ENCODE peak calls at places on chromosome 18, in six cellular contexts. One of them, this sample, is unnamed.

GRCh38 chr18:22170421-22171262 is 1.3 kb downstream of the GATA6 start:
- DNase-seq in PC-3: peak; percentile 59
- DNase-seq in left ventricle myocardium inferior: peak; percentile 71
- DNase-seq in fibroblast of lung: peak; percentile 72
- DNase-seq in caudate nucleus: no peak
- DNase-seq in sigmoid colon: peak; percentile 77
- DNase-seq in this sample: no peak

GRCh38 chr18:39938678-39939077 is 2016.4 kb upstream of the PIK3C3 start:
- DNase-seq in sigmoid colon: no peak
- DNase-seq in left ventricle myocardium inferior: no peak
- DNase-seq in caudate nucleus: no peak
- DNase-seq in fibroblast of lung: peak; percentile 30
- DNase-seq in PC-3: no peak
- DNase-seq in this sample: no peak

GRCh38 chr18:69963196-69963595 is 15.5 kb upstream of the CD226 start:
- DNase-seq in fibroblast of lung: no peak
- DNase-seq in left ventricle myocardium inferior: no peak
- DNase-seq in sigmoid colon: no peak
- DNase-seq in PC-3: no peak
- DNase-seq in caudate nucleus: no peak
- DNase-seq in this sample: no peak

GRCh38 chr18:57397440-57397839 is 37.7 kb upstream of the ONECUT2 start:
- DNase-seq in PC-3: peak; percentile 53
- DNase-seq in left ventricle myocardium inferior: no peak
- DNase-seq in fibroblast of lung: peak; percentile 7
- DNase-seq in caudate nucleus: no peak
- DNase-seq in sigmoid colon: no peak
- DNase-seq in this sample: no peak

GRCh38 chr18:79740741-79741700 is 56.7 kb upstream of the KCNG2 start:
- DNase-seq in fibroblast of lung: no peak
- DNase-seq in left ventricle myocardium inferior: no peak
- DNase-seq in caudate nucleus: no peak
- DNase-seq in sigmoid colon: peak; percentile 53
- DNase-seq in PC-3: no peak
- DNase-seq in this sample: no peak

GRCh38 chr18:65938592-65939372 is 188.0 kb downstream of the CDH7 start:
- DNase-seq in sigmoid colon: no peak
- DNase-seq in PC-3: peak; percentile 80
- DNase-seq in caudate nucleus: no peak
- DNase-seq in fibroblast of lung: peak; percentile 31
- DNase-seq in left ventricle myocardium inferior: no peak
- DNase-seq in this sample: no peak

GRCh38 chr18:54806526-54806925 is 21.8 kb upstream of the RAB27B start:
- DNase-seq in fibroblast of lung: peak; percentile 31
- DNase-seq in caudate nucleus: no peak
- DNase-seq in left ventricle myocardium inferior: no peak
- DNase-seq in sigmoid colon: no peak
- DNase-seq in PC-3: no peak
- DNase-seq in this sample: no peak

GRCh38 chr18:79599503-79599931 is 80.1 kb upstream of the CTDP1 start:
- DNase-seq in sigmoid colon: peak; percentile 44
- DNase-seq in left ventricle myocardium inferior: peak; percentile 12
- DNase-seq in fibroblast of lung: peak; percentile 26
- DNase-seq in PC-3: peak; percentile 86
- DNase-seq in caudate nucleus: no peak
- DNase-seq in this sample: no peak

GRCh38 chr18:6921571-6921970 is 192.1 kb downstream of the ARHGAP28 start:
- DNase-seq in PC-3: no peak
- DNase-seq in sigmoid colon: no peak
- DNase-seq in fibroblast of lung: no peak
- DNase-seq in caudate nucleus: no peak
- DNase-seq in left ventricle myocardium inferior: no peak
- DNase-seq in this sample: no peak

GRCh38 chr18:54240629-54241107 is 16.2 kb upstream of the MBD2 start:
- DNase-seq in caudate nucleus: no peak
- DNase-seq in left ventricle myocardium inferior: no peak
- DNase-seq in sigmoid colon: no peak
- DNase-seq in fibroblast of lung: peak; percentile 19
- DNase-seq in PC-3: no peak
- DNase-seq in this sample: no peak

GRCh38 chr18:37675699-37676098 is 110.1 kb upstream of the CELF4 start:
- DNase-seq in caudate nucleus: no peak
- DNase-seq in left ventricle myocardium inferior: no peak
- DNase-seq in sigmoid colon: no peak
- DNase-seq in fibroblast of lung: no peak
- DNase-seq in PC-3: no peak
- DNase-seq in this sample: no peak

GRCh38 chr18:22563098-22563707 is 145.5 kb upstream of the CTAGE1 start:
- DNase-seq in sigmoid colon: no peak
- DNase-seq in caudate nucleus: no peak
- DNase-seq in fibroblast of lung: peak; percentile 94
- DNase-seq in left ventricle myocardium inferior: no peak
- DNase-seq in PC-3: peak; percentile 93
- DNase-seq in this sample: no peak

GRCh38 chr18:75247601-75248421 is 37.2 kb downstream of the TSHZ1 start:
- DNase-seq in caudate nucleus: no peak
- DNase-seq in sigmoid colon: no peak
- DNase-seq in left ventricle myocardium inferior: no peak
- DNase-seq in fibroblast of lung: peak; percentile 83
- DNase-seq in PC-3: peak; percentile 15
- DNase-seq in this sample: no peak

GRCh38 chr18:23237524-23238151 is 102.4 kb downstream of the CABLES1 start:
- DNase-seq in left ventricle myocardium inferior: peak; percentile 43
- DNase-seq in PC-3: no peak
- DNase-seq in caudate nucleus: no peak
- DNase-seq in fibroblast of lung: peak; percentile 41
- DNase-seq in sigmoid colon: peak; percentile 85
- DNase-seq in this sample: peak; percentile 38

GRCh38 chr18:63878982-63879381 is 8.5 kb upstream of the SERPINB2 start:
- DNase-seq in fibroblast of lung: no peak
- DNase-seq in PC-3: no peak
- DNase-seq in caudate nucleus: no peak
- DNase-seq in left ventricle myocardium inferior: no peak
- DNase-seq in sigmoid colon: no peak
- DNase-seq in this sample: no peak

GRCh38 chr18:9851511-9851910 is 34.3 kb upstream of the TXNDC2 start:
- DNase-seq in PC-3: no peak
- DNase-seq in sigmoid colon: no peak
- DNase-seq in caudate nucleus: no peak
- DNase-seq in left ventricle myocardium inferior: no peak
- DNase-seq in fibroblast of lung: peak; percentile 73
- DNase-seq in this sample: no peak

GRCh38 chr18:35460719-35461118 is 37.0 kb downstream of the INO80C start:
- DNase-seq in fibroblast of lung: peak; percentile 72
- DNase-seq in PC-3: peak; percentile 62
- DNase-seq in sigmoid colon: no peak
- DNase-seq in left ventricle myocardium inferior: no peak
- DNase-seq in caudate nucleus: no peak
- DNase-seq in this sample: no peak